ENCODE peak calls at places on chromosomes 12 and 14, in four cellular contexts. H, Q, G and S are unnamed samples.
A peak's percentile ranks its signal among the peaks of the same experiment; 100 is the strongest.

GRCh38 chr14:93490001-93490400 is 59.3 kb downstream of the UNC79 start:
- DNase-seq in H (no peak), Q (peak; percentile 3), G (no peak), S (no peak)

GRCh38 chr14:92465353-92466067 is 48.1 kb upstream of the RIN3 start:
- DNase-seq in H (no peak), Q (no peak), G (peak; percentile 35), S (no peak)

GRCh38 chr12:128316981-128317526 is 50.1 kb downstream of the TMEM132C start:
- DNase-seq in H (no peak), Q (no peak), G (no peak), S (no peak)

GRCh38 chr14:22487401-22487800 is 101.6 kb downstream of the DAD1 start:
- DNase-seq in H (no peak), Q (no peak), G (no peak), S (no peak)

GRCh38 chr14:22010532-22011242 is 337.1 kb upstream of the OR4E1 start:
- DNase-seq in H (no peak), Q (no peak), G (no peak), S (no peak)

GRCh38 chr12:11881835-11882234 is 188.9 kb upstream of the BCL2L14 start:
- DNase-seq in H (no peak), Q (no peak), G (no peak), S (no peak)

GRCh38 chr12:113842699-113843098 is 123.4 kb downstream of the RBM19 start:
- DNase-seq in H (no peak), Q (no peak), G (no peak), S (no peak)

GRCh38 chr14:68733086-68733621 is 59.7 kb downstream of the ZFP36L1 start:
- DNase-seq in H (no peak), Q (no peak), G (peak; percentile 75), S (no peak)

GRCh38 chr14:52349731-52350130 is 35.6 kb downstream of the PTGER2 start:
- DNase-seq in H (no peak), Q (no peak), G (no peak), S (no peak)

GRCh38 chr12:26704684-26705475 is 128.1 kb downstream of the ITPR2 start:
- DNase-seq in H (no peak), Q (peak; percentile 82), G (no peak), S (no peak)

GRCh38 chr12:53123578-53124351 is 20.5 kb downstream of the SOAT2 start:
- DNase-seq in H (no peak), Q (no peak), G (no peak), S (no peak)

GRCh38 chr12:119988788-119989618 is at the start of gene BICDL1:
- DNase-seq in H (peak; percentile 95), Q (peak; percentile 25), G (peak; percentile 76), S (peak; percentile 96)

GRCh38 chr14:99195602-99196309 is 76.2 kb downstream of the BCL11B start:
- DNase-seq in H (no peak), Q (no peak), G (no peak), S (no peak)

GRCh38 chr14:91424813-91425719 is 7.4 kb upstream of the CCDC88C start:
- DNase-seq in H (no peak), Q (no peak), G (no peak), S (no peak)

GRCh38 chr12:98592825-98593322 is 612 bp upstream of the SLC25A3 start:
- DNase-seq in H (no peak), Q (no peak), G (no peak), S (peak; percentile 14)

GRCh38 chr12:49689785-49690184 is 17.4 kb downstream of the FMNL3 start:
- DNase-seq in H (no peak), Q (no peak), G (no peak), S (no peak)

GRCh38 chr12:107661830-107662229 is 23.8 kb upstream of the PWP1 start:
- DNase-seq in H (no peak), Q (peak; percentile 39), G (no peak), S (no peak)

GRCh38 chr12:49546481-49546880 is 7.7 kb downstream of the KCNH3 start:
- DNase-seq in H (no peak), Q (no peak), G (no peak), S (no peak)

GRCh38 chr12:110796952-110797351 is 49.8 kb upstream of the CCDC63 start:
- DNase-seq in H (no peak), Q (no peak), G (no peak), S (peak; percentile 71)

GRCh38 chr14:99225804-99226203 is 46.2 kb downstream of the BCL11B start:
- DNase-seq in H (no peak), Q (no peak), G (no peak), S (no peak)

GRCh38 chr12:121120989-121121755 is 11.5 kb upstream of the P2RX7 start:
- DNase-seq in H (no peak), Q (no peak), G (no peak), S (no peak)

GRCh38 chr12:49026678-49027480 is 8.3 kb upstream of the PRKAG1 start:
- DNase-seq in H (no peak), Q (no peak), G (no peak), S (no peak)

GRCh38 chr14:24395609-24396580 is 2.9 kb upstream of the NYNRIN start:
- DNase-seq in H (no peak), Q (no peak), G (no peak), S (no peak)

GRCh38 chr14:75861161-75861621 is 120.6 kb downstream of the TGFB3 start:
- DNase-seq in H (no peak), Q (no peak), G (no peak), S (no peak)

GRCh38 chr12:14618990-14619389 is 51.3 kb upstream of the PLBD1 start:
- DNase-seq in H (no peak), Q (peak; percentile 19), G (no peak), S (peak; percentile 20)

GRCh38 chr14:103296987-103297386 is 37.0 kb upstream of the EIF5 start:
- DNase-seq in H (no peak), Q (no peak), G (no peak), S (no peak)

GRCh38 chr14:99213101-99213500 is 58.9 kb downstream of the BCL11B start:
- DNase-seq in H (no peak), Q (no peak), G (no peak), S (no peak)

GRCh38 chr12:124564232-124564958 is 3.0 kb downstream of the NCOR2 start:
- DNase-seq in H (no peak), Q (no peak), G (no peak), S (no peak)
- H3K27ac ChIP-seq in H (no peak overlapping the region), Q (no peak overlapping the region), G (peak overlapping the region; percentile 98), S (peak overlapping the region; percentile 94)

DNA sequence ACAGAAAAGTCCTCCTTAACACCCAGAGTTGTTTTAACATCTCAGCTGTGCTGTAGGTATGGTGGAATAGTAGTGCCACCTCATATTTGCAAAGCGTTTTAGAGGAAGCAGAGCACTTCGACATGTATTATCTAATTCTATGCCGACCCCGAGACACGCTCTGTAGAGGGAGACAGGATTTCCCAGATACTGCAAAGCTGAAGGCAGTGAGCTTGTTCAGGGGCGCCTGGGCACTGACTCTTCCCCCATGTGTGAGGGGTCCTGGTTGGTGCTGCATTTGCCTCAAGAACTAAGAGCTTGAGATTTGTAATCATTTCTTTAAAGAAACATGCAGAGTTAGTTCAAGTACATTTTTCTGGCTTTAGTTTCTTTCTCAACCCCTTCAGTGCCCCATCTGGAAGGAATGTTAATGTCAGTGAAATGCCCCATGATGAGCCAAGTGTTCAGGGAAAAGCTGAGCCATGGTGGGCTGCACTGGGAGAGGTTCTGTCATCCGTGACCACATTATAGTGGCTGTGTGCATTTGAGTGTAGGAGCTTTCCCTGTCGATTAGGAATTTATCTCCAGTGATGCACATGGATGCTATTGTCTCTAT is 66.3 kb downstream of the MBIP start:
- DNase-seq in H (no peak), Q (no peak), G (no peak), S (no peak)
- TF ChIP-seq CTCF in H (no peak), Q (no peak), G (no peak), S (no peak)

DNA sequence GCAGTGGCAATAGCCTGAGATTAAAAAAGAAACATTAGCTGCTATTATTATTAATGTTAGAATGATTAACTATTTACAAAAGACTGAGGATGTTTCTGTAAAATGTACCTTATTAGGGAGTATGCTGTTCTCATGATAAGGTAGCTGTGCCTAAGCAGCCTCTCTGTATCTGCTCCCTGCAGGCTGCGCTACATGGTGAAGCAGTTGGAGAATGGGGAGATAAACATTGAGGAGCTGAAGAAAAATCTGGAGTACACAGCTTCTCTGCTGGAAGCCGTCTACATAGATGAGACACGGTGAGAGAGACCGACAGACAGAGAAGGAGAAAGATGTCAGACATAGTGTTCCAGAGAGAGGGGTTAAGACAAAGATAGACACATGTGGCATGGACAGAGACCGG is 17.4 kb downstream of the PDE1B start:
- DNase-seq in H (no peak), Q (no peak), G (no peak), S (no peak)
- H3K27ac ChIP-seq in H (no peak overlapping the region), Q (no peak overlapping the region), G (no peak overlapping the region), S (no peak overlapping the region)

GRCh38 chr14:49173765-49174373 is 412.3 kb downstream of the RPS29 start:
- DNase-seq in H (no peak), Q (peak; percentile 55), G (no peak), S (peak; percentile 57)
- TF ChIP-seq CTCF in H (peak; percentile 57), Q (peak; percentile 42), G (no peak), S (peak; percentile 68)

GRCh38 chr14:30982583-30982982 is 42.9 kb upstream of the AP4S1 start:
- DNase-seq in H (no peak), Q (no peak), G (no peak), S (no peak)
- H3K27ac ChIP-seq in H (no peak overlapping the region), Q (no peak overlapping the region), G (no peak overlapping the region), S (no peak overlapping the region)

GRCh38 chr14:38618514-38618913 is 362.6 kb upstream of the CLEC14A start:
- DNase-seq in H (no peak), Q (no peak), G (no peak), S (no peak)
- TF ChIP-seq CTCF in H (no peak), Q (peak; percentile 3), G (no peak), S (no peak)

GRCh38 chr14:69988979-69989378 is 109.8 kb downstream of the SMOC1 start:
- DNase-seq in H (no peak), Q (no peak), G (no peak), S (no peak)

GRCh38 chr14:69985456-69985855 is 106.2 kb downstream of the SMOC1 start:
- DNase-seq in H (no peak), Q (no peak), G (no peak), S (no peak)

GRCh38 chr14:69989622-69990021 is 110.4 kb downstream of the SMOC1 start:
- DNase-seq in H (no peak), Q (no peak), G (no peak), S (no peak)

GRCh38 chr14:69986336-69986735 is 107.1 kb downstream of the SMOC1 start:
- DNase-seq in H (no peak), Q (no peak), G (no peak), S (no peak)

GRCh38 chr14:69987416-69988144 is 108.4 kb downstream of the SMOC1 start:
- DNase-seq in H (no peak), Q (no peak), G (no peak), S (no peak)
- H3K27ac ChIP-seq in H (no peak overlapping the region), Q (no peak overlapping the region), G (no peak overlapping the region), S (no peak overlapping the region)

DNA sequence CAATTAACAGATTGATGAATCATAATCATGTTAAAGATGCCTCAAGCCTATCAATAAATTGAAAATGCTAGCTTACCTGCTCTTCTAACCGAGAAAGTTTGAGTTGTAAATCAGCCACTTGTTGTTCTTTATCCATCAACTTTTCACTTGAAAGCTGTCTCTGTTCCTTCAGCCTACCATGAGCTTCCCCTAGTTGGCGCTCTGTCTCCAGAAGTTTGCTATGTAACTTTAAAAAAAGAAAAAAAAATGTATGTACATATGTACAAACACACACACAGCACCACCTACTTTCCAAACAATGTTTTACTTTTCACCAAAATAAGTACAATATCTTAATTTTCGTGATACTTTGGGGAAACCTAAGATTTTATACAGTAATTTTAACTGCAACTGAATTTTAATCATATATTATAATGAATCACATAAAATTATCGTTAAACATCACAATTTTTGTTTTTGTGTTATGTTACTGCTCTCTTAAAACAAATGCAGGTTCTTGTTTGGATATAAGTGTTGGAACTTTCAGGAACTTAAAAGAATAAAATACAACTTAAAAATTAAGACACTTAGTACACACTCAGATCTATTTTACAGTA is 101.2 kb downstream of the EEA1 start:
- DNase-seq in H (no peak), Q (peak; percentile 69), G (no peak), S (peak; percentile 49)
- TF ChIP-seq CTCF in H (peak; percentile 52), Q (peak; percentile 61), G (no peak), S (peak; percentile 90)

GRCh38 chr12:109458771-109459208 is 18.3 kb downstream of the KCTD10 start:
- DNase-seq in H (no peak), Q (peak; percentile 78), G (no peak), S (no peak)
- H3K27ac ChIP-seq in H (peak overlapping the region; percentile 94), Q (peak overlapping the region; percentile 50), G (peak overlapping the region; percentile 96), S (no peak overlapping the region)